ENCODE peak calls at places on chromosome 20, in four cellular contexts. One of them, this sample, is unnamed.

GRCh38 chr20:4813839-4814695 is 92.4 kb downstream of the PRND start:
- DNase-seq in AG04449: no peak
- DNase-seq in cardiac fibroblast: no peak
- DNase-seq in GM06990: no peak
- DNase-seq in this sample: no peak

GRCh38 chr20:142290-142689 is at the start of gene DEFB126:
- DNase-seq in AG04449: no peak
- DNase-seq in cardiac fibroblast: no peak
- DNase-seq in GM06990: no peak
- DNase-seq in this sample: no peak

GRCh38 chr20:56944546-56944945 is 315.4 kb downstream of the TFAP2C start:
- DNase-seq in AG04449: no peak
- DNase-seq in cardiac fibroblast: no peak
- DNase-seq in GM06990: no peak
- DNase-seq in this sample: no peak

GRCh38 chr20:24017160-24017761 is 28.7 kb upstream of the GGTLC1 start:
- DNase-seq in AG04449: no peak
- DNase-seq in cardiac fibroblast: peak
- DNase-seq in GM06990: no peak
- DNase-seq in this sample: no peak

GRCh38 chr20:58078741-58079522 is 149.5 kb downstream of the ANKRD60 start:
- DNase-seq in AG04449: no peak
- DNase-seq in cardiac fibroblast: peak
- DNase-seq in GM06990: no peak
- DNase-seq in this sample: peak

GRCh38 chr20:6704132-6704861 is 63.2 kb upstream of the BMP2 start:
- DNase-seq in AG04449: no peak
- DNase-seq in cardiac fibroblast: peak
- DNase-seq in GM06990: no peak
- DNase-seq in this sample: peak

GRCh38 chr20:846894-847278 is 13.4 kb downstream of the FAM110A start:
- DNase-seq in AG04449: no peak
- DNase-seq in cardiac fibroblast: no peak
- DNase-seq in GM06990: peak
- DNase-seq in this sample: no peak

GRCh38 chr20:8532169-8532568 is 400.1 kb downstream of the PLCB1 start:
- DNase-seq in AG04449: no peak
- DNase-seq in cardiac fibroblast: no peak
- DNase-seq in GM06990: no peak
- DNase-seq in this sample: no peak

GRCh38 chr20:16437387-16437990 is 135.8 kb downstream of the KIF16B start:
- DNase-seq in AG04449: no peak
- DNase-seq in cardiac fibroblast: no peak
- DNase-seq in GM06990: no peak
- DNase-seq in this sample: no peak

GRCh38 chr20:43963233-43963632 is 48.6 kb downstream of the TOX2 start:
- DNase-seq in AG04449: no peak
- DNase-seq in cardiac fibroblast: no peak
- DNase-seq in GM06990: no peak
- DNase-seq in this sample: no peak

GRCh38 chr20:668638-669037 is 7.0 kb downstream of the SCRT2 start:
- DNase-seq in AG04449: no peak
- DNase-seq in cardiac fibroblast: no peak
- DNase-seq in GM06990: no peak
- DNase-seq in this sample: no peak

GRCh38 chr20:32761831-32762753 is at the start of gene DNMT3B:
- DNase-seq in AG04449: no peak
- DNase-seq in cardiac fibroblast: peak
- DNase-seq in GM06990: peak
- DNase-seq in this sample: peak
- TF ChIP-seq CTCF in AG04449: peak
- TF ChIP-seq CTCF in cardiac fibroblast: no peak
- TF ChIP-seq CTCF in GM06990: no peak
- TF ChIP-seq CTCF in this sample: peak

GRCh38 chr20:50338479-50339195 is 148.0 kb downstream of the CEBPB start:
- DNase-seq in AG04449: no peak
- DNase-seq in cardiac fibroblast: peak
- DNase-seq in GM06990: peak
- DNase-seq in this sample: peak
- TF ChIP-seq CTCF in AG04449: no peak
- TF ChIP-seq CTCF in cardiac fibroblast: no peak
- TF ChIP-seq CTCF in GM06990: peak
- TF ChIP-seq CTCF in this sample: no peak

GRCh38 chr20:37526839-37527637 is 638 bp downstream of the BLCAP start:
- DNase-seq in AG04449: no peak
- DNase-seq in cardiac fibroblast: peak
- DNase-seq in GM06990: no peak
- DNase-seq in this sample: no peak
- TF ChIP-seq CTCF in AG04449: no peak
- TF ChIP-seq CTCF in cardiac fibroblast: no peak
- TF ChIP-seq CTCF in GM06990: no peak
- TF ChIP-seq CTCF in this sample: no peak

GRCh38 chr20:13325796-13326340 is 104.8 kb downstream of the ISM1 start:
- DNase-seq in AG04449: no peak
- DNase-seq in cardiac fibroblast: no peak
- DNase-seq in GM06990: no peak
- DNase-seq in this sample: no peak

GRCh38 chr20:13322198-13322597 is 101.1 kb downstream of the ISM1 start:
- DNase-seq in AG04449: no peak
- DNase-seq in cardiac fibroblast: no peak
- DNase-seq in GM06990: no peak
- DNase-seq in this sample: no peak

GRCh38 chr20:13322621-13323020 is 101.5 kb downstream of the ISM1 start:
- DNase-seq in AG04449: no peak
- DNase-seq in cardiac fibroblast: no peak
- DNase-seq in GM06990: no peak
- DNase-seq in this sample: no peak

GRCh38 chr20:13321416-13321815 is 100.3 kb downstream of the ISM1 start:
- DNase-seq in AG04449: no peak
- DNase-seq in cardiac fibroblast: no peak
- DNase-seq in GM06990: no peak
- DNase-seq in this sample: no peak

GRCh38 chr20:13325033-13325432 is 104.0 kb downstream of the ISM1 start:
- DNase-seq in AG04449: no peak
- DNase-seq in cardiac fibroblast: peak
- DNase-seq in GM06990: no peak
- DNase-seq in this sample: peak
- TF ChIP-seq CTCF in AG04449: peak
- TF ChIP-seq CTCF in cardiac fibroblast: peak
- TF ChIP-seq CTCF in GM06990: peak
- TF ChIP-seq CTCF in this sample: peak

DNA sequence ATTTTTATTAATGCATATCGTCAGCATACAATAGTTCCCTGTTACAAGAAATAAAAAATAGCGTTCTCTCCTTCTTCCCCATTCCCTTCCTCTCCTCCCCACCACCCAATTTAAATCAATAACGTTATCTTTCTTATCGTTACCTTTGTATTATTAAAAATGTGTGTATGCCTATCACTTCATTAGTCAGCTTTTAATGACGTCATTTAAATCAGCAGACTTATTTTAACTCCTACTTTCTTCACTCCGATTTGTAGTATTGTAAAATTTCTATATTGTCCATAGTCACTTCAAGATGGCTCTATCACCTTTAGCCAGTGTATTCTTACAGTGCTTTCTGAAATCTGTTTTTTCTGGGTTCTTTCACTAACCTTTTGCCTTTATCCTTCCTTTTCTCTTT is 89.1 kb downstream of the MKKS start:
- DNase-seq in AG04449: no peak
- DNase-seq in cardiac fibroblast: no peak
- DNase-seq in GM06990: no peak
- DNase-seq in this sample: no peak
- TF ChIP-seq CTCF in AG04449: no peak
- TF ChIP-seq CTCF in cardiac fibroblast: no peak
- TF ChIP-seq CTCF in GM06990: no peak
- TF ChIP-seq CTCF in this sample: no peak

GRCh38 chr20:2871111-2871465 is 2.2 kb upstream of the PTPRA start:
- DNase-seq in AG04449: no peak
- DNase-seq in cardiac fibroblast: peak
- DNase-seq in GM06990: no peak
- DNase-seq in this sample: peak

GRCh38 chr20:2873010-2873746 is at the start of gene PTPRA:
- DNase-seq in AG04449: no peak
- DNase-seq in cardiac fibroblast: peak
- DNase-seq in GM06990: peak
- DNase-seq in this sample: peak

GRCh38 chr20:2873747-2874041 is 413 bp downstream of the PTPRA start:
- DNase-seq in AG04449: no peak
- DNase-seq in cardiac fibroblast: peak
- DNase-seq in GM06990: no peak
- DNase-seq in this sample: peak

GRCh38 chr20:2871555-2872303 is 1.6 kb upstream of the PTPRA start:
- DNase-seq in AG04449: no peak
- DNase-seq in cardiac fibroblast: no peak
- DNase-seq in GM06990: no peak
- DNase-seq in this sample: peak

DNA sequence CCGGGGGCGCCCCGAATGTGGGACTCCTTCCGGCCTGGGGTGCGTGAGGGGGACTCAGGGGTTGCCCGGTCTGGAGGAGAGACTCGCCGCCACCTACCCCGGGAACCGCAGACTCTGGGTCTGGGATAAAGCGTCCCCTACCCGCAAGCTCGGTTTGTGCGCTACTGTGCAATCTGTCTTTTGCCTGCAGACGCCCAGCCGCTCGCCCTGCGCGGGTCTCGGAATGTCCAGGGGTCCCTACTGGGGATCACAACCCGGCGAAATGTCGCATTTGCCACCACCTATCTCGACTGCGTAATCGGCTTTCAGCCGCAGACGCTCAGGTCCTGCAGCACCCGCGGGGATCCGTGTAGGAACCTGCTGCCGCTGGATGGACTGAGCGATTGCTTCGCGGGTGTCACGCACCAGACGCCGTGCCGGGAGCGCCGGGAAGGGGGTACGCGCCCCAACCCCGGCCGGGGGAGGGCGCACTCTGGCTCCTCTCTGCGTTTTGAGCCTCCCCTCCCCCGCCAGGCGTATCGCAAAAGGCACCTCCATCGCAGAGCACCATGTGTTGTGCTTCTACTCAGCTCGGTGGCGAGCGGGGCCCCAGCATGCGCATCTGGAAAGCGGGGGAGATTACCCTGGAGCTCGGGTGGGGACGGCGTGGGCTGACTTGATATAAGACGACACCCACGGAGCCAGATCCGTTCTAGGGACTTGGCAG is 824 bp upstream of the PTPRA start:
- DNase-seq in AG04449: no peak
- DNase-seq in cardiac fibroblast: peak
- DNase-seq in GM06990: peak
- DNase-seq in this sample: peak
- TF ChIP-seq CTCF in AG04449: peak
- TF ChIP-seq CTCF in cardiac fibroblast: peak
- TF ChIP-seq CTCF in GM06990: peak
- TF ChIP-seq CTCF in this sample: peak

DNA sequence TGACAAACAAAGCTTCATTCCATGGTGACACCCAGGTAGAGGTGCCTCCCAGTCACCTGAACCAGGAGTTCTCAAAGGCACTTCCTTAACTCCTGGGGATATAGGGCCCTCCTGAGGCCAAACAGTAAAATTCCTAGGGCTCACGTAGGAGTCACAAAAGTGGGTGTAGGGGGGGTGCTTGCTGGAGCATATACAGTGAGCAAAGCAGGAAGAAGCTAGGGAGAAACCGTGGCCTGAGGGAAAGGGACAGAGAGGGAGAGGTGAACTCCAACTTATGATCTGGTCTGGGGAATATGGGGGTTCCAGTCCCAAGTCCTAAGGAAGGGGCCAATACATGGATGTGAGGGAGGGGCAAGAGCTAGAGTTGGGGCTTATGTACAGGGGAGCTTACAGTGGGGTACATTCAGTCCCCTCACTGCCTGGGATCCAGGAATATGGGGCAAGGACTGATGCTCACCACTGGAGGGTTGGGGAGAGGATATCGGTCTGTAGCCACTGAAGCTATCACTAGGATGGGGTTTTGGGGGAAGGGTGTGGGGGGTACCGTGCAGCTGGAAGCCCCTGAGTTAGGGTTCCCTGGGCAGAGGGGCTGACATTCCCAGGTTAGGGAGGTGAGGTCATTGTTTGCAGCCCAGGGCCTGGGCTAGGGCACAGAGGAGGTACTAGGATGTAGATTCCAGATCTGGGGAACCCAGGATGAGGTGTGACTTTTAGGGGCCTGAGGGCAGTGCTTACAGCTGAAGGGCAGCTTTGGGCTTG is 950 bp downstream of the PEDS1 start:
- DNase-seq in AG04449: no peak
- DNase-seq in cardiac fibroblast: no peak
- DNase-seq in GM06990: no peak
- DNase-seq in this sample: no peak
- TF ChIP-seq CTCF in AG04449: no peak
- TF ChIP-seq CTCF in cardiac fibroblast: no peak
- TF ChIP-seq CTCF in GM06990: no peak
- TF ChIP-seq CTCF in this sample: no peak

GRCh38 chr20:46089338-46090094 is at the start of gene NCOA5:
- DNase-seq in AG04449: peak
- DNase-seq in cardiac fibroblast: peak
- DNase-seq in GM06990: peak
- DNase-seq in this sample: peak
- TF ChIP-seq CTCF in AG04449: peak
- TF ChIP-seq CTCF in cardiac fibroblast: no peak
- TF ChIP-seq CTCF in GM06990: no peak
- TF ChIP-seq CTCF in this sample: no peak

This sample was measured in astrocyte of the spinal cord.